ENCODE peak calls at places on chromosome 15, in ten cellular contexts. One of them, this sample, is unnamed.

GRCh38 chr15:39133201-39133600 is 447.7 kb upstream of the THBS1 start:
- DNase-seq in activated B cell treated with CpG ODN at 0.5 μM for 24 hours: no peak
- DNase-seq in GM12864: no peak
- DNase-seq in coronary artery: no peak
- DNase-seq in AG09309: peak
- DNase-seq in RWPE1: no peak
- DNase-seq in GM10248: no peak
- DNase-seq in psoas muscle: no peak
- DNase-seq in AG04450: peak
- DNase-seq in fibroblast of mammary gland: peak
- DNase-seq in this sample: peak

GRCh38 chr15:91941871-91942270 is 88.4 kb downstream of the SLCO3A1 start:
- DNase-seq in GM12864: no peak
- DNase-seq in AG04450: no peak
- DNase-seq in GM10248: no peak
- DNase-seq in activated B cell treated with CpG ODN at 0.5 μM for 24 hours: no peak
- DNase-seq in fibroblast of mammary gland: peak
- DNase-seq in psoas muscle: no peak
- DNase-seq in AG09309: no peak
- DNase-seq in RWPE1: no peak
- DNase-seq in coronary artery: no peak
- DNase-seq in this sample: peak

GRCh38 chr15:70113304-70113700 is 15.6 kb upstream of the TLE3 start:
- DNase-seq in RWPE1: no peak
- DNase-seq in GM12864: no peak
- DNase-seq in AG04450: no peak
- DNase-seq in coronary artery: no peak
- DNase-seq in AG09309: no peak
- DNase-seq in activated B cell treated with CpG ODN at 0.5 μM for 24 hours: no peak
- DNase-seq in psoas muscle: peak
- DNase-seq in GM10248: no peak
- DNase-seq in fibroblast of mammary gland: no peak
- DNase-seq in this sample: no peak

GRCh38 chr15:67829647-67830504 is 4.6 kb downstream of the SKOR1 start:
- DNase-seq in coronary artery: no peak
- DNase-seq in psoas muscle: peak
- DNase-seq in GM10248: no peak
- DNase-seq in GM12864: no peak
- DNase-seq in activated B cell treated with CpG ODN at 0.5 μM for 24 hours: no peak
- DNase-seq in AG09309: no peak
- DNase-seq in fibroblast of mammary gland: no peak
- DNase-seq in AG04450: no peak
- DNase-seq in RWPE1: no peak
- DNase-seq in this sample: no peak

GRCh38 chr15:73647259-73648026 is 14.3 kb upstream of the NPTN start:
- DNase-seq in activated B cell treated with CpG ODN at 0.5 μM for 24 hours: no peak
- DNase-seq in RWPE1: no peak
- DNase-seq in GM12864: no peak
- DNase-seq in GM10248: no peak
- DNase-seq in psoas muscle: no peak
- DNase-seq in coronary artery: no peak
- DNase-seq in fibroblast of mammary gland: no peak
- DNase-seq in AG09309: no peak
- DNase-seq in AG04450: no peak
- DNase-seq in this sample: no peak

GRCh38 chr15:52078876-52079700 is 33.5 kb downstream of the BCL2L10 start:
- DNase-seq in RWPE1: peak
- DNase-seq in psoas muscle: peak
- DNase-seq in GM12864: peak
- DNase-seq in fibroblast of mammary gland: peak
- DNase-seq in activated B cell treated with CpG ODN at 0.5 μM for 24 hours: peak
- DNase-seq in coronary artery: no peak
- DNase-seq in AG04450: no peak
- DNase-seq in AG09309: no peak
- DNase-seq in GM10248: peak
- DNase-seq in this sample: peak

GRCh38 chr15:48367483-48367882 is 36.3 kb downstream of the DUT start:
- DNase-seq in fibroblast of mammary gland: peak
- DNase-seq in activated B cell treated with CpG ODN at 0.5 μM for 24 hours: no peak
- DNase-seq in GM12864: no peak
- DNase-seq in psoas muscle: no peak
- DNase-seq in GM10248: no peak
- DNase-seq in RWPE1: no peak
- DNase-seq in AG09309: no peak
- DNase-seq in AG04450: no peak
- DNase-seq in coronary artery: no peak
- DNase-seq in this sample: peak

GRCh38 chr15:72604794-72605193 is 49.7 kb upstream of the GOLGA6B start:
- DNase-seq in GM12864: no peak
- DNase-seq in AG09309: no peak
- DNase-seq in activated B cell treated with CpG ODN at 0.5 μM for 24 hours: no peak
- DNase-seq in coronary artery: no peak
- DNase-seq in psoas muscle: no peak
- DNase-seq in GM10248: no peak
- DNase-seq in fibroblast of mammary gland: peak
- DNase-seq in AG04450: no peak
- DNase-seq in RWPE1: peak
- DNase-seq in this sample: no peak

GRCh38 chr15:20340931-20341661 is 200.5 kb downstream of the GOLGA6L6 start:
- DNase-seq in GM10248: peak
- DNase-seq in coronary artery: peak
- DNase-seq in RWPE1: no peak
- DNase-seq in activated B cell treated with CpG ODN at 0.5 μM for 24 hours: peak
- DNase-seq in psoas muscle: peak
- DNase-seq in AG04450: no peak
- DNase-seq in fibroblast of mammary gland: no peak
- DNase-seq in AG09309: no peak
- DNase-seq in GM12864: no peak
- DNase-seq in this sample: peak

GRCh38 chr15:51917493-51917892 is 54.1 kb downstream of the LEO1 start:
- DNase-seq in psoas muscle: no peak
- DNase-seq in RWPE1: peak
- DNase-seq in AG04450: no peak
- DNase-seq in coronary artery: no peak
- DNase-seq in activated B cell treated with CpG ODN at 0.5 μM for 24 hours: no peak
- DNase-seq in GM12864: no peak
- DNase-seq in GM10248: no peak
- DNase-seq in AG09309: no peak
- DNase-seq in fibroblast of mammary gland: peak
- DNase-seq in this sample: no peak

GRCh38 chr15:33030315-33030714 is 164.2 kb downstream of the FMN1 start:
- DNase-seq in AG09309: no peak
- DNase-seq in RWPE1: no peak
- DNase-seq in AG04450: no peak
- DNase-seq in coronary artery: no peak
- DNase-seq in fibroblast of mammary gland: no peak
- DNase-seq in activated B cell treated with CpG ODN at 0.5 μM for 24 hours: no peak
- DNase-seq in GM10248: no peak
- DNase-seq in psoas muscle: no peak
- DNase-seq in GM12864: no peak
- DNase-seq in this sample: no peak

GRCh38 chr15:87619161-87619960 is 637.2 kb downstream of the NTRK3 start:
- DNase-seq in activated B cell treated with CpG ODN at 0.5 μM for 24 hours: no peak
- DNase-seq in AG09309: peak
- DNase-seq in RWPE1: no peak
- DNase-seq in fibroblast of mammary gland: peak
- DNase-seq in GM12864: no peak
- DNase-seq in AG04450: peak
- DNase-seq in psoas muscle: no peak
- DNase-seq in coronary artery: no peak
- DNase-seq in GM10248: no peak
- DNase-seq in this sample: peak

GRCh38 chr15:55789066-55789660 is 46.2 kb upstream of the PRTG start:
- DNase-seq in coronary artery: no peak
- DNase-seq in fibroblast of mammary gland: peak
- DNase-seq in GM12864: no peak
- DNase-seq in AG09309: no peak
- DNase-seq in AG04450: no peak
- DNase-seq in activated B cell treated with CpG ODN at 0.5 μM for 24 hours: no peak
- DNase-seq in GM10248: peak
- DNase-seq in RWPE1: no peak
- DNase-seq in psoas muscle: peak
- DNase-seq in this sample: no peak

GRCh38 chr15:70140543-70141375 is 43.0 kb upstream of the TLE3 start:
- DNase-seq in activated B cell treated with CpG ODN at 0.5 μM for 24 hours: no peak
- DNase-seq in AG09309: no peak
- DNase-seq in GM12864: peak
- DNase-seq in AG04450: no peak
- DNase-seq in psoas muscle: peak
- DNase-seq in GM10248: peak
- DNase-seq in coronary artery: no peak
- DNase-seq in fibroblast of mammary gland: no peak
- DNase-seq in RWPE1: no peak
- DNase-seq in this sample: peak

GRCh38 chr15:70025413-70026296 is 72.1 kb downstream of the TLE3 start:
- DNase-seq in RWPE1: no peak
- DNase-seq in psoas muscle: peak
- DNase-seq in fibroblast of mammary gland: no peak
- DNase-seq in GM12864: no peak
- DNase-seq in coronary artery: no peak
- DNase-seq in AG09309: no peak
- DNase-seq in AG04450: no peak
- DNase-seq in activated B cell treated with CpG ODN at 0.5 μM for 24 hours: no peak
- DNase-seq in GM10248: no peak
- DNase-seq in this sample: peak

GRCh38 chr15:72486144-72486543 is 12.0 kb downstream of the ARIH1 start:
- DNase-seq in AG09309: no peak
- DNase-seq in activated B cell treated with CpG ODN at 0.5 μM for 24 hours: no peak
- DNase-seq in RWPE1: no peak
- DNase-seq in GM12864: no peak
- DNase-seq in GM10248: no peak
- DNase-seq in AG04450: no peak
- DNase-seq in fibroblast of mammary gland: peak
- DNase-seq in coronary artery: no peak
- DNase-seq in psoas muscle: no peak
- DNase-seq in this sample: no peak

DNA sequence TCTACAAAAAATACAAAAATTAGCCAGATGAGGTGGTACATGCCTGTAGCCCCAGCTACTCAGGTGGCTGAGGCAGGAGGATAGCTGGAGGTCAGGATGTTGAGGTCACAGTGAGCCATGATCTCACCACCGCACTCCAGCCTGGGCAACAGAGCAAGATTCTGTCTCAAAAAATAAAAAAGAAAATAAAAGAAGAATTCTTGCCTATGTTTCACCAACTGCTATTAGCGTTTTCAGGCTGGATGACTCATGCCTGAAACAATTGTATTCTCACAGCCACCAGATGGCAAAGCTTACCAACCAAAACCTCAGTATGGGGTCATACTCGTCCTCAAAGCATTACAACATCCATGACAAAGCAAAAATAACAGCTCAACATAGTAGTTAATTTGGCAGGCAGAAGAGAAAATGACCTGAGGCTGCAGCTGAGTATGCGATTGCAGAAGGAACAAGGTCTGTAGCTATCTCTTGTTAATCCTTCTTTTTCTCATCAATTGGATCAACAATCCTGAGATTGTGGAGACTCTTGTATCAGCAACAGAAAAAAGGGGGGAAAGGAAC is 52.2 kb downstream of the TP53BP1 start:
- DNase-seq in AG04450: peak
- DNase-seq in GM10248: peak
- DNase-seq in activated B cell treated with CpG ODN at 0.5 μM for 24 hours: no peak
- DNase-seq in AG09309: peak
- DNase-seq in RWPE1: peak
- DNase-seq in coronary artery: no peak
- DNase-seq in fibroblast of mammary gland: peak
- DNase-seq in GM12864: peak
- DNase-seq in psoas muscle: no peak
- DNase-seq in this sample: peak
- TF ChIP-seq CTCF in AG04450: peak
- TF ChIP-seq CTCF in GM10248: no peak
- TF ChIP-seq CTCF in activated B cell treated with CpG ODN at 0.5 μM for 24 hours: no peak
- TF ChIP-seq CTCF in AG09309: peak
- TF ChIP-seq CTCF in RWPE1: peak
- TF ChIP-seq CTCF in coronary artery: peak
- TF ChIP-seq CTCF in fibroblast of mammary gland: peak
- TF ChIP-seq CTCF in GM12864: no peak
- TF ChIP-seq CTCF in psoas muscle: peak
- TF ChIP-seq CTCF in this sample: peak

GRCh38 chr15:82715003-82715402 is 5.3 kb upstream of the AP3B2 start:
- DNase-seq in RWPE1: no peak
- DNase-seq in psoas muscle: no peak
- DNase-seq in AG04450: no peak
- DNase-seq in fibroblast of mammary gland: no peak
- DNase-seq in AG09309: no peak
- DNase-seq in coronary artery: no peak
- DNase-seq in GM10248: no peak
- DNase-seq in GM12864: no peak
- DNase-seq in activated B cell treated with CpG ODN at 0.5 μM for 24 hours: no peak
- DNase-seq in this sample: no peak
- TF ChIP-seq CTCF in RWPE1: no peak
- TF ChIP-seq CTCF in psoas muscle: no peak
- TF ChIP-seq CTCF in AG04450: no peak
- TF ChIP-seq CTCF in fibroblast of mammary gland: no peak
- TF ChIP-seq CTCF in AG09309: no peak
- TF ChIP-seq CTCF in coronary artery: no peak
- TF ChIP-seq CTCF in GM10248: no peak
- TF ChIP-seq CTCF in GM12864: no peak
- TF ChIP-seq CTCF in activated B cell treated with CpG ODN at 0.5 μM for 24 hours: no peak
- TF ChIP-seq CTCF in this sample: no peak

GRCh38 chr15:88624156-88624970 is 3.2 kb downstream of the AEN start:
- DNase-seq in AG09309: no peak
- DNase-seq in RWPE1: no peak
- DNase-seq in AG04450: no peak
- DNase-seq in activated B cell treated with CpG ODN at 0.5 μM for 24 hours: no peak
- DNase-seq in GM12864: peak
- DNase-seq in fibroblast of mammary gland: peak
- DNase-seq in coronary artery: no peak
- DNase-seq in psoas muscle: no peak
- DNase-seq in GM10248: peak
- DNase-seq in this sample: peak
- TF ChIP-seq CTCF in AG09309: peak
- TF ChIP-seq CTCF in RWPE1: peak
- TF ChIP-seq CTCF in AG04450: peak
- TF ChIP-seq CTCF in activated B cell treated with CpG ODN at 0.5 μM for 24 hours: no peak
- TF ChIP-seq CTCF in GM12864: peak
- TF ChIP-seq CTCF in fibroblast of mammary gland: peak
- TF ChIP-seq CTCF in coronary artery: no peak
- TF ChIP-seq CTCF in psoas muscle: peak
- TF ChIP-seq CTCF in GM10248: peak
- TF ChIP-seq CTCF in this sample: peak

GRCh38 chr15:100934735-100935134 is 15.6 kb downstream of the LRRK1 start:
- DNase-seq in RWPE1: no peak
- DNase-seq in AG09309: no peak
- DNase-seq in activated B cell treated with CpG ODN at 0.5 μM for 24 hours: no peak
- DNase-seq in fibroblast of mammary gland: peak
- DNase-seq in AG04450: no peak
- DNase-seq in coronary artery: no peak
- DNase-seq in GM10248: no peak
- DNase-seq in psoas muscle: no peak
- DNase-seq in GM12864: no peak
- DNase-seq in this sample: no peak
- TF ChIP-seq CTCF in RWPE1: no peak
- TF ChIP-seq CTCF in AG09309: peak
- TF ChIP-seq CTCF in activated B cell treated with CpG ODN at 0.5 μM for 24 hours: no peak
- TF ChIP-seq CTCF in fibroblast of mammary gland: peak
- TF ChIP-seq CTCF in AG04450: peak
- TF ChIP-seq CTCF in coronary artery: no peak
- TF ChIP-seq CTCF in GM10248: no peak
- TF ChIP-seq CTCF in psoas muscle: no peak
- TF ChIP-seq CTCF in GM12864: peak
- TF ChIP-seq CTCF in this sample: peak

GRCh38 chr15:89761009-89761831 is 10.2 kb upstream of the MESP1 start:
- DNase-seq in psoas muscle: no peak
- DNase-seq in RWPE1: no peak
- DNase-seq in GM10248: no peak
- DNase-seq in GM12864: no peak
- DNase-seq in AG04450: no peak
- DNase-seq in AG09309: no peak
- DNase-seq in fibroblast of mammary gland: no peak
- DNase-seq in activated B cell treated with CpG ODN at 0.5 μM for 24 hours: no peak
- DNase-seq in coronary artery: no peak
- DNase-seq in this sample: no peak
- TF ChIP-seq CTCF in psoas muscle: no peak
- TF ChIP-seq CTCF in RWPE1: peak
- TF ChIP-seq CTCF in GM10248: no peak
- TF ChIP-seq CTCF in GM12864: no peak
- TF ChIP-seq CTCF in AG04450: no peak
- TF ChIP-seq CTCF in AG09309: no peak
- TF ChIP-seq CTCF in fibroblast of mammary gland: no peak
- TF ChIP-seq CTCF in activated B cell treated with CpG ODN at 0.5 μM for 24 hours: no peak
- TF ChIP-seq CTCF in coronary artery: no peak
- TF ChIP-seq CTCF in this sample: no peak